ENCODE peak calls at places on chromosomes 5 and 9, in eight cellular contexts. One of them, this sample, is unnamed.

GRCh38 chr5:145483211-145483610 is 351.9 kb downstream of the PRELID2 start:
- DNase-seq in IMR-90: peak
- DNase-seq in body of pancreas: no peak
- DNase-seq in colonic mucosa: no peak
- DNase-seq in sigmoid colon: no peak
- DNase-seq in adrenal gland: no peak
- DNase-seq in SK-N-SH: no peak
- DNase-seq in fibroblast of lung: peak
- DNase-seq in this sample: peak

GRCh38 chr5:34762321-34762871 is 76.6 kb upstream of the TTC23L start:
- DNase-seq in IMR-90: peak
- DNase-seq in body of pancreas: no peak
- DNase-seq in colonic mucosa: no peak
- DNase-seq in sigmoid colon: no peak
- DNase-seq in adrenal gland: peak
- DNase-seq in SK-N-SH: peak
- DNase-seq in fibroblast of lung: peak
- DNase-seq in this sample: no peak

GRCh38 chr5:74020488-74020887 is 394.5 kb downstream of the ARHGEF28 start:
- DNase-seq in IMR-90: no peak
- DNase-seq in body of pancreas: no peak
- DNase-seq in colonic mucosa: no peak
- DNase-seq in sigmoid colon: no peak
- DNase-seq in adrenal gland: no peak
- DNase-seq in SK-N-SH: no peak
- DNase-seq in fibroblast of lung: no peak
- DNase-seq in this sample: no peak

GRCh38 chr5:76874088-76874581 is 24.3 kb downstream of the S100Z start:
- DNase-seq in IMR-90: no peak
- DNase-seq in body of pancreas: no peak
- DNase-seq in colonic mucosa: no peak
- DNase-seq in sigmoid colon: no peak
- DNase-seq in adrenal gland: no peak
- DNase-seq in SK-N-SH: no peak
- DNase-seq in fibroblast of lung: no peak
- DNase-seq in this sample: no peak

GRCh38 chr9:135100241-135101067 is 13.0 kb downstream of the OLFM1 start:
- DNase-seq in IMR-90: no peak
- DNase-seq in body of pancreas: no peak
- DNase-seq in colonic mucosa: no peak
- DNase-seq in sigmoid colon: no peak
- DNase-seq in adrenal gland: no peak
- DNase-seq in SK-N-SH: no peak
- DNase-seq in fibroblast of lung: no peak
- DNase-seq in this sample: no peak

GRCh38 chr9:81002920-81003319 is 686.4 kb downstream of the TLE1 start:
- DNase-seq in IMR-90: no peak
- DNase-seq in body of pancreas: no peak
- DNase-seq in colonic mucosa: no peak
- DNase-seq in sigmoid colon: no peak
- DNase-seq in adrenal gland: no peak
- DNase-seq in SK-N-SH: no peak
- DNase-seq in fibroblast of lung: no peak
- DNase-seq in this sample: no peak

GRCh38 chr9:89542461-89543021 is 44.6 kb upstream of the SEMA4D start:
- DNase-seq in IMR-90: no peak
- DNase-seq in body of pancreas: no peak
- DNase-seq in colonic mucosa: no peak
- DNase-seq in sigmoid colon: no peak
- DNase-seq in adrenal gland: no peak
- DNase-seq in SK-N-SH: peak
- DNase-seq in fibroblast of lung: no peak
- DNase-seq in this sample: peak

GRCh38 chr5:173474881-173475287 is 141.6 kb downstream of the BOD1 start:
- DNase-seq in IMR-90: peak
- DNase-seq in body of pancreas: no peak
- DNase-seq in colonic mucosa: no peak
- DNase-seq in sigmoid colon: no peak
- DNase-seq in adrenal gland: no peak
- DNase-seq in SK-N-SH: no peak
- DNase-seq in fibroblast of lung: peak
- DNase-seq in this sample: no peak

GRCh38 chr5:72943307-72943706 is 12.5 kb upstream of the FCHO2 start:
- DNase-seq in IMR-90: no peak
- DNase-seq in body of pancreas: no peak
- DNase-seq in colonic mucosa: no peak
- DNase-seq in sigmoid colon: no peak
- DNase-seq in adrenal gland: no peak
- DNase-seq in SK-N-SH: no peak
- DNase-seq in fibroblast of lung: no peak
- DNase-seq in this sample: no peak

GRCh38 chr9:127187231-127187956 is 65.0 kb upstream of the ANGPTL2 start:
- DNase-seq in IMR-90: peak
- DNase-seq in body of pancreas: no peak
- DNase-seq in colonic mucosa: peak
- DNase-seq in sigmoid colon: peak
- DNase-seq in adrenal gland: peak
- DNase-seq in SK-N-SH: no peak
- DNase-seq in fibroblast of lung: peak
- DNase-seq in this sample: peak

GRCh38 chr5:132961887-132962286 is 1.5 kb downstream of the AFF4 start:
- DNase-seq in IMR-90: peak
- DNase-seq in body of pancreas: no peak
- DNase-seq in colonic mucosa: peak
- DNase-seq in sigmoid colon: no peak
- DNase-seq in adrenal gland: no peak
- DNase-seq in SK-N-SH: no peak
- DNase-seq in fibroblast of lung: peak
- DNase-seq in this sample: peak

GRCh38 chr5:110549301-110549700 is 177.2 kb downstream of the TMEM232 start:
- DNase-seq in IMR-90: no peak
- DNase-seq in body of pancreas: no peak
- DNase-seq in colonic mucosa: no peak
- DNase-seq in sigmoid colon: no peak
- DNase-seq in adrenal gland: peak
- DNase-seq in SK-N-SH: no peak
- DNase-seq in fibroblast of lung: no peak
- DNase-seq in this sample: peak

GRCh38 chr9:75914936-75915335 is 24.5 kb downstream of the PCSK5 start:
- DNase-seq in IMR-90: no peak
- DNase-seq in body of pancreas: no peak
- DNase-seq in colonic mucosa: no peak
- DNase-seq in sigmoid colon: no peak
- DNase-seq in adrenal gland: no peak
- DNase-seq in SK-N-SH: no peak
- DNase-seq in fibroblast of lung: no peak
- DNase-seq in this sample: no peak

GRCh38 chr5:73912755-73913365 is 286.9 kb downstream of the ARHGEF28 start:
- DNase-seq in IMR-90: peak
- DNase-seq in body of pancreas: no peak
- DNase-seq in colonic mucosa: no peak
- DNase-seq in sigmoid colon: no peak
- DNase-seq in adrenal gland: no peak
- DNase-seq in SK-N-SH: no peak
- DNase-seq in fibroblast of lung: peak
- DNase-seq in this sample: no peak

GRCh38 chr9:93136011-93136440 is 2.0 kb upstream of the NINJ1 start:
- DNase-seq in IMR-90: peak
- DNase-seq in body of pancreas: no peak
- DNase-seq in colonic mucosa: no peak
- DNase-seq in sigmoid colon: peak
- DNase-seq in adrenal gland: no peak
- DNase-seq in SK-N-SH: no peak
- DNase-seq in fibroblast of lung: peak
- DNase-seq in this sample: peak

GRCh38 chr9:135087489-135087791 is at the start of gene OLFM1:
- DNase-seq in IMR-90: peak
- DNase-seq in body of pancreas: peak
- DNase-seq in colonic mucosa: peak
- DNase-seq in sigmoid colon: peak
- DNase-seq in adrenal gland: peak
- DNase-seq in SK-N-SH: peak
- DNase-seq in fibroblast of lung: peak
- DNase-seq in this sample: peak

GRCh38 chr9:134332841-134333233 is 6.6 kb downstream of the RXRA start:
- DNase-seq in IMR-90: no peak
- DNase-seq in body of pancreas: no peak
- DNase-seq in colonic mucosa: no peak
- DNase-seq in sigmoid colon: no peak
- DNase-seq in adrenal gland: no peak
- DNase-seq in SK-N-SH: no peak
- DNase-seq in fibroblast of lung: no peak
- DNase-seq in this sample: no peak

GRCh38 chr5:37637165-37637845 is 202.5 kb downstream of the GDNF start:
- DNase-seq in IMR-90: peak
- DNase-seq in body of pancreas: no peak
- DNase-seq in colonic mucosa: no peak
- DNase-seq in sigmoid colon: no peak
- DNase-seq in adrenal gland: no peak
- DNase-seq in SK-N-SH: no peak
- DNase-seq in fibroblast of lung: peak
- DNase-seq in this sample: peak

GRCh38 chr9:122221223-122221811 is 7.4 kb downstream of the LHX6 start:
- DNase-seq in IMR-90: no peak
- DNase-seq in body of pancreas: no peak
- DNase-seq in colonic mucosa: no peak
- DNase-seq in sigmoid colon: no peak
- DNase-seq in adrenal gland: no peak
- DNase-seq in SK-N-SH: peak
- DNase-seq in fibroblast of lung: no peak
- DNase-seq in this sample: no peak

GRCh38 chr9:113151696-113152630 is 1.2 kb downstream of the SLC31A2 start:
- DNase-seq in IMR-90: no peak
- DNase-seq in body of pancreas: peak
- DNase-seq in colonic mucosa: no peak
- DNase-seq in sigmoid colon: no peak
- DNase-seq in adrenal gland: peak
- DNase-seq in SK-N-SH: no peak
- DNase-seq in fibroblast of lung: no peak
- DNase-seq in this sample: peak

GRCh38 chr5:62937661-62938558 is 359.3 kb downstream of the LRRC70 start:
- DNase-seq in IMR-90: peak
- DNase-seq in body of pancreas: no peak
- DNase-seq in colonic mucosa: no peak
- DNase-seq in sigmoid colon: no peak
- DNase-seq in adrenal gland: no peak
- DNase-seq in SK-N-SH: no peak
- DNase-seq in fibroblast of lung: peak
- DNase-seq in this sample: no peak

GRCh38 chr5:16489322-16489791 is 23.8 kb upstream of the ZNF622 start:
- DNase-seq in IMR-90: peak
- DNase-seq in body of pancreas: no peak
- DNase-seq in colonic mucosa: no peak
- DNase-seq in sigmoid colon: no peak
- DNase-seq in adrenal gland: no peak
- DNase-seq in SK-N-SH: peak
- DNase-seq in fibroblast of lung: peak
- DNase-seq in this sample: peak

GRCh38 chr9:34547960-34548603 is 25.3 kb upstream of the ENHO start:
- DNase-seq in IMR-90: peak
- DNase-seq in body of pancreas: peak
- DNase-seq in colonic mucosa: peak
- DNase-seq in sigmoid colon: peak
- DNase-seq in adrenal gland: peak
- DNase-seq in SK-N-SH: peak
- DNase-seq in fibroblast of lung: peak
- DNase-seq in this sample: peak

DNA sequence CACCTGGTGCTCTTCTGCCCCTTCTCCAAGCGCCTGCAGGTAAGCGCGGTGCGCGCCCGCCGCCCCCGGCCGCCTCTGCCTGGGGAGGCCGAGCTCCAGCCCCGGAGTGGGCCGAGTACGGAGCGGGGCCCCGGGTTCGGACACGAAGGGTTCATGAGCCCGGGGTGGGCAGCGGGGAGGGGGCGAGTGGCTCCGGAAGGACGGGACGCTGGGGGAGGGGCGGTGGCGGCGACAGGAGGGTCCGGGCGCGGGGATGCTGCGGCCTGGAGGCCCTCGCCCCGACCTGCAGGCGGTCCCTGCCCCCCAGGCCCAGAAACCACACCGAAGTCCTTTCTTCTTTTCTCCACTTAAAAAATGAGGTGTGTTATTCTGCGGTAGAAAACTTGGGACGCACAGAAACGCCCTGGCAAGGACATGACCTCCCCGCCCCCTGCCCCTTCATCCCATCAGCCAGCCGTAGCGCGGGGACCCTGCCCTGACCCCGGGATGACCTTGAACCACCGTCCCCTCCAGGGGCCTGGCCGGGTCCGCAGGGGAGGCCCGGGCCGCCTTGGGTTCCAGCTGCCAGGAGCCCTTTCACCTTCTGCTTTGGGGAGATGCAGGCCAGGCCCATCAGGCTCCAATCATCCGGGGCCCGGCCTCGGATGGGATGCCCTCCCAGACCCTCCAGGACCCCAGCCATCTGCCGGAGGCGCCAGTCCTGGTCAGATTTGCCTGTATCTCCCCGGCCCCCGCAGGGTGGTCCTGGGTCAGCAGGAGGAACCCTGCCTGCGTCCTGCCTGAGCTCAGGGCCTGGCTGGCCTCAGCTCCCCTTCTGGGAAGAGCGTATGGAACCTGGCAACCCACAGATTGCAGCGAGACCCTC is 550 bp downstream of the DIPK1B start:
- DNase-seq in IMR-90: no peak
- DNase-seq in body of pancreas: no peak
- DNase-seq in colonic mucosa: no peak
- DNase-seq in sigmoid colon: no peak
- DNase-seq in adrenal gland: no peak
- DNase-seq in SK-N-SH: peak
- DNase-seq in fibroblast of lung: no peak
- DNase-seq in this sample: no peak
- H3K4me3 ChIP-seq in IMR-90: peak
- H3K4me3 ChIP-seq in body of pancreas: peak
- H3K4me3 ChIP-seq in colonic mucosa: peak
- H3K4me3 ChIP-seq in sigmoid colon: peak
- H3K4me3 ChIP-seq in adrenal gland: no peak
- H3K4me3 ChIP-seq in SK-N-SH: peak
- H3K4me3 ChIP-seq in fibroblast of lung: peak
- H3K4me3 ChIP-seq in this sample: peak

GRCh38 chr9:17793713-17794622 is 215.1 kb downstream of the SH3GL2 start:
- DNase-seq in IMR-90: no peak
- DNase-seq in body of pancreas: peak
- DNase-seq in colonic mucosa: no peak
- DNase-seq in sigmoid colon: no peak
- DNase-seq in adrenal gland: peak
- DNase-seq in SK-N-SH: no peak
- DNase-seq in fibroblast of lung: no peak
- DNase-seq in this sample: peak
- TF ChIP-seq CTCF in IMR-90: no peak
- TF ChIP-seq CTCF in body of pancreas: no peak
- TF ChIP-seq CTCF in colonic mucosa: no peak
- TF ChIP-seq CTCF in sigmoid colon: no peak
- TF ChIP-seq CTCF in adrenal gland: peak
- TF ChIP-seq CTCF in SK-N-SH: peak
- TF ChIP-seq CTCF in fibroblast of lung: peak
- TF ChIP-seq CTCF in this sample: no peak

GRCh38 chr9:88221110-88221509 is 82.8 kb upstream of the SPATA31C2 start:
- DNase-seq in IMR-90: no peak
- DNase-seq in body of pancreas: no peak
- DNase-seq in colonic mucosa: no peak
- DNase-seq in sigmoid colon: no peak
- DNase-seq in adrenal gland: no peak
- DNase-seq in SK-N-SH: no peak
- DNase-seq in fibroblast of lung: no peak
- DNase-seq in this sample: no peak
- H3K4me3 ChIP-seq in IMR-90: no peak
- H3K4me3 ChIP-seq in body of pancreas: no peak
- H3K4me3 ChIP-seq in colonic mucosa: no peak
- H3K4me3 ChIP-seq in sigmoid colon: no peak
- H3K4me3 ChIP-seq in adrenal gland: no peak
- H3K4me3 ChIP-seq in SK-N-SH: no peak
- H3K4me3 ChIP-seq in fibroblast of lung: no peak
- H3K4me3 ChIP-seq in this sample: no peak

GRCh38 chr9:9774471-9774870 is 838.3 kb downstream of the PTPRD start:
- DNase-seq in IMR-90: no peak
- DNase-seq in body of pancreas: no peak
- DNase-seq in colonic mucosa: no peak
- DNase-seq in sigmoid colon: no peak
- DNase-seq in adrenal gland: no peak
- DNase-seq in SK-N-SH: no peak
- DNase-seq in fibroblast of lung: no peak
- DNase-seq in this sample: no peak
- TF ChIP-seq CTCF in IMR-90: no peak
- TF ChIP-seq CTCF in body of pancreas: no peak
- TF ChIP-seq CTCF in colonic mucosa: no peak
- TF ChIP-seq CTCF in sigmoid colon: no peak
- TF ChIP-seq CTCF in adrenal gland: no peak
- TF ChIP-seq CTCF in SK-N-SH: no peak
- TF ChIP-seq CTCF in fibroblast of lung: no peak
- TF ChIP-seq CTCF in this sample: no peak

This sample was measured in epithelial cell of esophagus.